ENCODE peak calls at places on chromosomes 6 and 20, in seven cellular contexts. One of them, this sample, is unnamed.
A peak's percentile ranks its signal among the peaks of the same experiment; 100 is the strongest.

GRCh38 chr6:83884523-83884922 is 25.0 kb downstream of the CYB5R4 start:
- DNase-seq in Panc1: no peak
- DNase-seq in GM23248: peak; percentile 70
- DNase-seq in HL-60: peak; percentile 41
- DNase-seq in hepatocyte: peak; percentile 44
- DNase-seq in left ventricle myocardium inferior: no peak
- DNase-seq in IMR-90: peak; percentile 58
- DNase-seq in this sample: no peak

GRCh38 chr6:36515844-36516243 is 31.4 kb downstream of the STK38 start:
- DNase-seq in Panc1: no peak
- DNase-seq in IMR-90: no peak
- DNase-seq in left ventricle myocardium inferior: no peak
- DNase-seq in hepatocyte: no peak
- DNase-seq in HL-60: no peak
- DNase-seq in GM23248: no peak
- DNase-seq in this sample: no peak

GRCh38 chr20:17525650-17526049 is 5.5 kb downstream of the BFSP1 start:
- DNase-seq in left ventricle myocardium inferior: no peak
- DNase-seq in IMR-90: no peak
- DNase-seq in HL-60: no peak
- DNase-seq in hepatocyte: peak; percentile 44
- DNase-seq in Panc1: no peak
- DNase-seq in GM23248: no peak
- DNase-seq in this sample: no peak

GRCh38 chr20:58504566-58504965 is 10.6 kb downstream of the APCDD1L start:
- DNase-seq in Panc1: no peak
- DNase-seq in HL-60: no peak
- DNase-seq in left ventricle myocardium inferior: no peak
- DNase-seq in hepatocyte: no peak
- DNase-seq in IMR-90: no peak
- DNase-seq in GM23248: no peak
- DNase-seq in this sample: no peak

GRCh38 chr20:43731469-43731868 is 4.7 kb upstream of the GTSF1L start:
- DNase-seq in IMR-90: peak; percentile 84
- DNase-seq in GM23248: peak; percentile 72
- DNase-seq in Panc1: no peak
- DNase-seq in left ventricle myocardium inferior: no peak
- DNase-seq in HL-60: no peak
- DNase-seq in hepatocyte: no peak
- DNase-seq in this sample: no peak

GRCh38 chr20:43722153-43722505 is 4.7 kb downstream of the GTSF1L start:
- DNase-seq in HL-60: no peak
- DNase-seq in left ventricle myocardium inferior: no peak
- DNase-seq in hepatocyte: no peak
- DNase-seq in IMR-90: no peak
- DNase-seq in Panc1: no peak
- DNase-seq in GM23248: no peak
- DNase-seq in this sample: no peak

GRCh38 chr20:45883100-45883469 is 2.1 kb downstream of the ZSWIM1 start:
- DNase-seq in IMR-90: no peak
- DNase-seq in hepatocyte: no peak
- DNase-seq in left ventricle myocardium inferior: no peak
- DNase-seq in HL-60: no peak
- DNase-seq in Panc1: no peak
- DNase-seq in GM23248: no peak
- DNase-seq in this sample: no peak

GRCh38 chr6:66082914-66083313 is 375.9 kb upstream of the EYS start:
- DNase-seq in GM23248: no peak
- DNase-seq in HL-60: no peak
- DNase-seq in Panc1: no peak
- DNase-seq in IMR-90: no peak
- DNase-seq in hepatocyte: no peak
- DNase-seq in left ventricle myocardium inferior: no peak
- DNase-seq in this sample: no peak

GRCh38 chr6:40948598-40948997 is 90.4 kb downstream of the UNC5CL start:
- DNase-seq in left ventricle myocardium inferior: no peak
- DNase-seq in GM23248: peak; percentile 59
- DNase-seq in hepatocyte: no peak
- DNase-seq in Panc1: no peak
- DNase-seq in HL-60: no peak
- DNase-seq in IMR-90: peak; percentile 48
- DNase-seq in this sample: no peak

GRCh38 chr6:23532227-23532626 is 593.8 kb upstream of the NRSN1 start:
- DNase-seq in Panc1: no peak
- DNase-seq in GM23248: peak; percentile 26
- DNase-seq in IMR-90: no peak
- DNase-seq in hepatocyte: no peak
- DNase-seq in left ventricle myocardium inferior: no peak
- DNase-seq in HL-60: no peak
- DNase-seq in this sample: no peak

GRCh38 chr6:152301021-152301805 is 335.9 kb downstream of the SYNE1 start:
- DNase-seq in hepatocyte: no peak
- DNase-seq in Panc1: no peak
- DNase-seq in IMR-90: peak; percentile 64
- DNase-seq in GM23248: no peak
- DNase-seq in left ventricle myocardium inferior: no peak
- DNase-seq in HL-60: peak; percentile 28
- DNase-seq in this sample: no peak

GRCh38 chr6:138979365-138979764 is 8.7 kb downstream of the REPS1 start:
- DNase-seq in hepatocyte: no peak
- DNase-seq in Panc1: no peak
- DNase-seq in GM23248: peak; percentile 63
- DNase-seq in HL-60: no peak
- DNase-seq in left ventricle myocardium inferior: no peak
- DNase-seq in IMR-90: peak; percentile 17
- DNase-seq in this sample: no peak

GRCh38 chr6:156687875-156688549 is 89.2 kb upstream of the ARID1B start:
- DNase-seq in hepatocyte: peak; percentile 36
- DNase-seq in left ventricle myocardium inferior: no peak
- DNase-seq in Panc1: no peak
- DNase-seq in IMR-90: peak; percentile 14
- DNase-seq in GM23248: peak; percentile 62
- DNase-seq in HL-60: no peak
- DNase-seq in this sample: no peak

GRCh38 chr20:49786671-49787370 is 25.8 kb upstream of the SLC9A8 start:
- DNase-seq in GM23248: peak; percentile 64
- DNase-seq in IMR-90: peak; percentile 20
- DNase-seq in left ventricle myocardium inferior: no peak
- DNase-seq in hepatocyte: no peak
- DNase-seq in HL-60: no peak
- DNase-seq in Panc1: no peak
- DNase-seq in this sample: no peak

GRCh38 chr20:49786226-49786625 is 26.4 kb upstream of the SLC9A8 start:
- DNase-seq in GM23248: no peak
- DNase-seq in left ventricle myocardium inferior: no peak
- DNase-seq in HL-60: peak; percentile 75
- DNase-seq in IMR-90: no peak
- DNase-seq in Panc1: no peak
- DNase-seq in hepatocyte: no peak
- DNase-seq in this sample: no peak

GRCh38 chr20:49784291-49784690 is 28.3 kb upstream of the SLC9A8 start:
- DNase-seq in Panc1: no peak
- DNase-seq in left ventricle myocardium inferior: no peak
- DNase-seq in hepatocyte: no peak
- DNase-seq in IMR-90: no peak
- DNase-seq in HL-60: no peak
- DNase-seq in GM23248: no peak
- DNase-seq in this sample: no peak

GRCh38 chr20:49785149-49785850 is 27.3 kb upstream of the SLC9A8 start:
- DNase-seq in HL-60: no peak
- DNase-seq in GM23248: no peak
- DNase-seq in Panc1: no peak
- DNase-seq in hepatocyte: no peak
- DNase-seq in IMR-90: no peak
- DNase-seq in left ventricle myocardium inferior: no peak
- DNase-seq in this sample: no peak

DNA sequence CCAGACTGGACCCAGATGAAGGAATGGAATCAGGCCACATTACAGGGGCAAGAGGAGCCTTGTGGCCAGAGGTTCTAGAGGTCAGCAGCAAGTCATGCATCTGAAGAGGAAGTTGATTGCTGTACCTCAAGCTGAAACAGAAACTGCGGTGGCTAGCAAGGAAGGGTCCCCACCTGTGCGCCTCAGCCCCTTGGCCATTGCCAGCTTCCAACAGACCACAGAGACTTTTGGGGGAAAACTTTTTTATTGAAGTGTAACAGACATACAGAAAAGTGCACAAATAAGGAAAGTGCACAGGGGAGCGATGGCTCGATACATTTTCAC is 26.8 kb upstream of the SLC9A8 start:
- DNase-seq in HL-60: peak; percentile 85
- DNase-seq in IMR-90: no peak
- DNase-seq in left ventricle myocardium inferior: no peak
- DNase-seq in GM23248: no peak
- DNase-seq in hepatocyte: no peak
- DNase-seq in Panc1: no peak
- DNase-seq in this sample: peak; percentile 40
- H3K4me3 ChIP-seq in HL-60: no peak overlapping the region
- H3K4me3 ChIP-seq in IMR-90: no peak overlapping the region
- H3K4me3 ChIP-seq in left ventricle myocardium inferior: no peak overlapping the region
- H3K4me3 ChIP-seq in GM23248: no peak overlapping the region
- H3K4me3 ChIP-seq in hepatocyte: no peak overlapping the region
- H3K4me3 ChIP-seq in Panc1: no peak overlapping the region
- H3K4me3 ChIP-seq in this sample: no peak overlapping the region

GRCh38 chr20:36477475-36477874 is 63.8 kb upstream of the MYL9 start:
- DNase-seq in left ventricle myocardium inferior: no peak
- DNase-seq in HL-60: no peak
- DNase-seq in Panc1: no peak
- DNase-seq in IMR-90: no peak
- DNase-seq in GM23248: no peak
- DNase-seq in hepatocyte: no peak
- DNase-seq in this sample: no peak

GRCh38 chr20:36473164-36473563 is 68.2 kb upstream of the MYL9 start:
- DNase-seq in hepatocyte: no peak
- DNase-seq in IMR-90: no peak
- DNase-seq in GM23248: no peak
- DNase-seq in HL-60: no peak
- DNase-seq in left ventricle myocardium inferior: no peak
- DNase-seq in Panc1: no peak
- DNase-seq in this sample: no peak

GRCh38 chr20:36471885-36472642 is 69.3 kb upstream of the MYL9 start:
- DNase-seq in left ventricle myocardium inferior: no peak
- DNase-seq in IMR-90: no peak
- DNase-seq in GM23248: no peak
- DNase-seq in hepatocyte: no peak
- DNase-seq in Panc1: no peak
- DNase-seq in HL-60: no peak
- DNase-seq in this sample: no peak

GRCh38 chr20:36472656-36473071 is 68.7 kb upstream of the MYL9 start:
- DNase-seq in GM23248: peak; percentile 71
- DNase-seq in hepatocyte: peak; percentile 75
- DNase-seq in HL-60: no peak
- DNase-seq in IMR-90: no peak
- DNase-seq in left ventricle myocardium inferior: peak; percentile 55
- DNase-seq in Panc1: no peak
- DNase-seq in this sample: peak; percentile 81

GRCh38 chr20:36474563-36474962 is 66.8 kb upstream of the MYL9 start:
- DNase-seq in HL-60: no peak
- DNase-seq in Panc1: no peak
- DNase-seq in hepatocyte: no peak
- DNase-seq in IMR-90: no peak
- DNase-seq in GM23248: no peak
- DNase-seq in left ventricle myocardium inferior: no peak
- DNase-seq in this sample: no peak
- H3K27ac ChIP-seq in HL-60: no peak overlapping the region
- H3K27ac ChIP-seq in Panc1: no peak overlapping the region
- H3K27ac ChIP-seq in hepatocyte: no peak overlapping the region
- H3K27ac ChIP-seq in IMR-90: no peak overlapping the region
- H3K27ac ChIP-seq in GM23248: peak overlapping the region; percentile 78
- H3K27ac ChIP-seq in left ventricle myocardium inferior: peak overlapping the region; percentile 75
- H3K27ac ChIP-seq in this sample: peak overlapping the region; percentile 42

GRCh38 chr6:146544783-146545182 is 1.1 kb downstream of the RAB32 start:
- DNase-seq in hepatocyte: peak; percentile 8
- DNase-seq in IMR-90: peak; percentile 27
- DNase-seq in left ventricle myocardium inferior: no peak
- DNase-seq in GM23248: peak; percentile 56
- DNase-seq in Panc1: no peak
- DNase-seq in HL-60: no peak
- DNase-seq in this sample: no peak

GRCh38 chr6:146543940-146544661 is 468 bp downstream of the RAB32 start:
- DNase-seq in Panc1: no peak
- DNase-seq in hepatocyte: peak; percentile 75
- DNase-seq in GM23248: peak; percentile 72
- DNase-seq in IMR-90: peak; percentile 38
- DNase-seq in left ventricle myocardium inferior: peak; percentile 30
- DNase-seq in HL-60: no peak
- DNase-seq in this sample: peak; percentile 46

GRCh38 chr6:146545608-146546007 is 2.0 kb downstream of the RAB32 start:
- DNase-seq in hepatocyte: peak; percentile 17
- DNase-seq in HL-60: no peak
- DNase-seq in IMR-90: peak; percentile 84
- DNase-seq in GM23248: peak; percentile 77
- DNase-seq in left ventricle myocardium inferior: no peak
- DNase-seq in Panc1: no peak
- DNase-seq in this sample: no peak

GRCh38 chr6:146543211-146543939 is at the start of gene RAB32:
- DNase-seq in hepatocyte: peak; percentile 97
- DNase-seq in left ventricle myocardium inferior: peak; percentile 94
- DNase-seq in HL-60: peak; percentile 61
- DNase-seq in IMR-90: peak; percentile 95
- DNase-seq in GM23248: peak; percentile 99
- DNase-seq in Panc1: no peak
- DNase-seq in this sample: peak; percentile 96

GRCh38 chr6:146542881-146543210 is 787 bp upstream of the RAB32 start:
- DNase-seq in Panc1: no peak
- DNase-seq in hepatocyte: no peak
- DNase-seq in HL-60: no peak
- DNase-seq in IMR-90: peak; percentile 9
- DNase-seq in GM23248: peak; percentile 41
- DNase-seq in left ventricle myocardium inferior: no peak
- DNase-seq in this sample: no peak
- H3K4me3 ChIP-seq in Panc1: peak overlapping the region; percentile 95
- H3K4me3 ChIP-seq in hepatocyte: peak overlapping the region; percentile 41
- H3K4me3 ChIP-seq in HL-60: peak overlapping the region; percentile 71
- H3K4me3 ChIP-seq in IMR-90: peak overlapping the region; percentile 32
- H3K4me3 ChIP-seq in GM23248: peak overlapping the region; percentile 80
- H3K4me3 ChIP-seq in left ventricle myocardium inferior: peak overlapping the region; percentile 85
- H3K4me3 ChIP-seq in this sample: peak overlapping the region; percentile 61

DNA sequence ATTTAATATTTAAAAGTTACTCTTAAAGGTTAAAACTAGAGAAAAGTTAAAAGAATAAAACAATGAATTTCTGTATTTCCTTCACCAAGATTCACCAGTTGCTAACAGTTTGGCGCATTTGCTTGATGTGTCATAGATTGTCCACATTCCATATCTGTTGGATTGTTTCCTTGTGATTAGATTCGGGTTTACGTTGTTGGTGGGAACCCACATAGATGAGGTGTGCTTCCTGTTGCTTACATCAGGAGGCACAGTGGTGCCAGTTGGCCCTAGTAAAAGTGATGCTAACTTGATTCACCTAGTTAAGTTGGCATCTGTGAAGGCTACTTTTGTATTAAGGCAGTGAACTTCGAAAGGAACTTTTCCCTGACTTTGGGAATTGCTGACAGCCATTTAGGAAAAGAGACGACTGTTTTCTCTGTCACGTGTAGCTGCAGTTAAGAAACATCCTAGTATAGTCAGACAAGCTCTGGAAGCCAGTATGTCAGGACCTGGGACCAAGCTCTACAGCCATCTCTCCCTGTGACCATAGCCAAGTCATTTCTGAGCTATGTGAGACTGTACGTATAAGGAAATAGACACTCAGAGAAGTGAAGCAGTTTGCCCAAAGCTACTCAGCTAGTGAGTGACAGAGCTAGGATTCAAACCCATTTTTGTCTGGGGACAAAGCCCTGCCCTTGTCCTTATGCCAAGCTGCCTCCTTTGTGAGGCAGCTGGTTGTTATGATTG is 49.0 kb downstream of the PPARD start:
- DNase-seq in HL-60: no peak
- DNase-seq in IMR-90: peak; percentile 97
- DNase-seq in GM23248: peak; percentile 92
- DNase-seq in hepatocyte: no peak
- DNase-seq in Panc1: no peak
- DNase-seq in left ventricle myocardium inferior: no peak
- DNase-seq in this sample: no peak
- H3K27ac ChIP-seq in HL-60: no peak overlapping the region
- H3K27ac ChIP-seq in IMR-90: peak overlapping the region; percentile 90
- H3K27ac ChIP-seq in GM23248: peak overlapping the region; percentile 89
- H3K27ac ChIP-seq in hepatocyte: no peak overlapping the region
- H3K27ac ChIP-seq in Panc1: no peak overlapping the region
- H3K27ac ChIP-seq in left ventricle myocardium inferior: no peak overlapping the region
- H3K27ac ChIP-seq in this sample: peak overlapping the region; percentile 46